ENCODE peak calls at places on chromosomes 12 and 14, in nine cellular contexts. One of them, this sample, is unnamed. For H3K27me3 and H3K9me3, the result is how much of the 10 kb centered on the place peaks cover.

GRCh38 chr12:91687052-91688017 is 458.3 kb downstream of the BTG1 start:
- DNase-seq in lower lobe of right lung: no peak
- DNase-seq in NT2/D1: no peak
- DNase-seq in right cardiac atrium: no peak
- DNase-seq in tibial artery: no peak
- DNase-seq in IMR-90: no peak
- DNase-seq in heart right ventricle: no peak
- DNase-seq in heart left ventricle: no peak
- DNase-seq in HCT116: peak
- DNase-seq in this sample: no peak

GRCh38 chr14:60723218-60724079 is 702 bp downstream of the SIX4 start:
- DNase-seq in lower lobe of right lung: peak
- DNase-seq in NT2/D1: no peak
- DNase-seq in right cardiac atrium: peak
- DNase-seq in tibial artery: peak
- DNase-seq in IMR-90: peak
- DNase-seq in heart right ventricle: peak
- DNase-seq in heart left ventricle: peak
- DNase-seq in HCT116: no peak
- DNase-seq in this sample: peak

GRCh38 chr14:56196274-56196673 is 78.1 kb downstream of the PELI2 start:
- DNase-seq in lower lobe of right lung: no peak
- DNase-seq in NT2/D1: no peak
- DNase-seq in right cardiac atrium: no peak
- DNase-seq in tibial artery: no peak
- DNase-seq in IMR-90: peak
- DNase-seq in heart right ventricle: no peak
- DNase-seq in heart left ventricle: no peak
- DNase-seq in HCT116: no peak
- DNase-seq in this sample: no peak

GRCh38 chr12:30826276-30826675 is 71.5 kb upstream of the CAPRIN2 start:
- DNase-seq in lower lobe of right lung: no peak
- DNase-seq in NT2/D1: no peak
- DNase-seq in right cardiac atrium: no peak
- DNase-seq in tibial artery: no peak
- DNase-seq in IMR-90: no peak
- DNase-seq in heart right ventricle: no peak
- DNase-seq in heart left ventricle: no peak
- DNase-seq in HCT116: no peak
- DNase-seq in this sample: no peak

GRCh38 chr14:72617391-72618011 is 276.4 kb downstream of the DPF3 start:
- DNase-seq in lower lobe of right lung: no peak
- DNase-seq in NT2/D1: no peak
- DNase-seq in right cardiac atrium: peak
- DNase-seq in tibial artery: no peak
- DNase-seq in IMR-90: no peak
- DNase-seq in heart right ventricle: peak
- DNase-seq in heart left ventricle: peak
- DNase-seq in HCT116: no peak
- DNase-seq in this sample: no peak

GRCh38 chr12:104056419-104056972 is 6.5 kb upstream of the GLT8D2 start:
- DNase-seq in lower lobe of right lung: no peak
- DNase-seq in NT2/D1: no peak
- DNase-seq in right cardiac atrium: no peak
- DNase-seq in tibial artery: no peak
- DNase-seq in IMR-90: peak
- DNase-seq in heart right ventricle: no peak
- DNase-seq in heart left ventricle: no peak
- DNase-seq in HCT116: no peak
- DNase-seq in this sample: no peak

GRCh38 chr14:88868558-88869159 is 44.2 kb downstream of the TTC8 start:
- DNase-seq in lower lobe of right lung: no peak
- DNase-seq in NT2/D1: no peak
- DNase-seq in right cardiac atrium: no peak
- DNase-seq in tibial artery: no peak
- DNase-seq in IMR-90: peak
- DNase-seq in heart right ventricle: no peak
- DNase-seq in heart left ventricle: no peak
- DNase-seq in HCT116: peak
- DNase-seq in this sample: no peak

GRCh38 chr14:99854831-99855230 is 61.6 kb downstream of the EML1 start:
- DNase-seq in lower lobe of right lung: no peak
- DNase-seq in NT2/D1: no peak
- DNase-seq in right cardiac atrium: no peak
- DNase-seq in tibial artery: no peak
- DNase-seq in IMR-90: no peak
- DNase-seq in heart right ventricle: no peak
- DNase-seq in heart left ventricle: no peak
- DNase-seq in HCT116: no peak
- DNase-seq in this sample: no peak

GRCh38 chr14:100982356-100982755 is 78.8 kb upstream of the RTL1 start:
- DNase-seq in lower lobe of right lung: no peak
- DNase-seq in NT2/D1: no peak
- DNase-seq in right cardiac atrium: no peak
- DNase-seq in tibial artery: no peak
- DNase-seq in IMR-90: no peak
- DNase-seq in heart right ventricle: no peak
- DNase-seq in heart left ventricle: no peak
- DNase-seq in HCT116: no peak
- DNase-seq in this sample: no peak

GRCh38 chr14:49405291-49405690 is 180.9 kb downstream of the RPS29 start:
- DNase-seq in lower lobe of right lung: no peak
- DNase-seq in NT2/D1: no peak
- DNase-seq in right cardiac atrium: no peak
- DNase-seq in tibial artery: no peak
- DNase-seq in IMR-90: peak
- DNase-seq in heart right ventricle: no peak
- DNase-seq in heart left ventricle: no peak
- DNase-seq in HCT116: no peak
- DNase-seq in this sample: peak

GRCh38 chr12:132651444-132652100 is 33.0 kb downstream of the P2RX2 start:
- DNase-seq in lower lobe of right lung: no peak
- DNase-seq in NT2/D1: no peak
- DNase-seq in right cardiac atrium: no peak
- DNase-seq in tibial artery: no peak
- DNase-seq in IMR-90: no peak
- DNase-seq in heart right ventricle: no peak
- DNase-seq in heart left ventricle: no peak
- DNase-seq in HCT116: no peak
- DNase-seq in this sample: no peak
- H3K4me3 ChIP-seq in lower lobe of right lung: no peak
- H3K4me3 ChIP-seq in NT2/D1: no peak
- H3K4me3 ChIP-seq in right cardiac atrium: no peak
- H3K4me3 ChIP-seq in tibial artery: no peak
- H3K4me3 ChIP-seq in IMR-90: no peak
- H3K4me3 ChIP-seq in heart right ventricle: no peak
- H3K4me3 ChIP-seq in heart left ventricle: no peak
- H3K4me3 ChIP-seq in HCT116: no peak
- H3K4me3 ChIP-seq in this sample: no peak

GRCh38 chr14:37447883-37448391 is 147.1 kb downstream of the FOXA1 start:
- DNase-seq in lower lobe of right lung: no peak
- DNase-seq in NT2/D1: no peak
- DNase-seq in right cardiac atrium: no peak
- DNase-seq in tibial artery: no peak
- DNase-seq in IMR-90: no peak
- DNase-seq in heart right ventricle: no peak
- DNase-seq in heart left ventricle: no peak
- DNase-seq in HCT116: no peak
- DNase-seq in this sample: no peak

GRCh38 chr14:37457334-37457733 is 137.7 kb downstream of the FOXA1 start:
- DNase-seq in lower lobe of right lung: no peak
- DNase-seq in NT2/D1: no peak
- DNase-seq in right cardiac atrium: no peak
- DNase-seq in tibial artery: no peak
- DNase-seq in IMR-90: no peak
- DNase-seq in heart right ventricle: no peak
- DNase-seq in heart left ventricle: no peak
- DNase-seq in HCT116: no peak
- DNase-seq in this sample: no peak

GRCh38 chr14:37453985-37454384 is 141.1 kb downstream of the FOXA1 start:
- DNase-seq in lower lobe of right lung: no peak
- DNase-seq in NT2/D1: no peak
- DNase-seq in right cardiac atrium: no peak
- DNase-seq in tibial artery: no peak
- DNase-seq in IMR-90: no peak
- DNase-seq in heart right ventricle: no peak
- DNase-seq in heart left ventricle: no peak
- DNase-seq in HCT116: no peak
- DNase-seq in this sample: no peak

DNA sequence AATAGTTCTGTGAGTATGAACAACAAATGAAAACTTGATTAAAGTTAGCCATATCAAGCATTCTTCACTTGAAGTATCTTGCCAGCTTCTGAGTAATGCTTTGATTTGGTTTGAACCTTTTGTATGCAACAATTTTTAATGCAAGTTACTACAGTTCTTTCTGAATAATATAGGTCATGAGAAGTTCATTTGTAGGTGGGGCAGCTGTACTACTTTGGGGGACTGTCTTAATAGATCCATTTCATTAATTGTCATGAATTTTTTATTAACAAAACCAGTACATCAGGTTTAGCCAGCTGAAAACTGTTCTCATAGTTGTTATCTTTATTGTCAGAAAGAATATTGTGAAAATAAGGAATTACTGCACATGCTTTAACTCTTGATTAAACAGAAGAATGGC is 142.7 kb downstream of the FOXA1 start:
- DNase-seq in lower lobe of right lung: no peak
- DNase-seq in NT2/D1: no peak
- DNase-seq in right cardiac atrium: no peak
- DNase-seq in tibial artery: no peak
- DNase-seq in IMR-90: no peak
- DNase-seq in heart right ventricle: no peak
- DNase-seq in heart left ventricle: no peak
- DNase-seq in HCT116: no peak
- DNase-seq in this sample: no peak
- H3K27me3 ChIP-seq in lower lobe of right lung: under half
- H3K27me3 ChIP-seq in NT2/D1: under half
- H3K27me3 ChIP-seq in right cardiac atrium: under half
- H3K27me3 ChIP-seq in tibial artery: under half
- H3K27me3 ChIP-seq in IMR-90: under half
- H3K27me3 ChIP-seq in heart right ventricle: under half
- H3K27me3 ChIP-seq in heart left ventricle: under half
- H3K27me3 ChIP-seq in HCT116: under half
- H3K27me3 ChIP-seq in this sample: under half

DNA sequence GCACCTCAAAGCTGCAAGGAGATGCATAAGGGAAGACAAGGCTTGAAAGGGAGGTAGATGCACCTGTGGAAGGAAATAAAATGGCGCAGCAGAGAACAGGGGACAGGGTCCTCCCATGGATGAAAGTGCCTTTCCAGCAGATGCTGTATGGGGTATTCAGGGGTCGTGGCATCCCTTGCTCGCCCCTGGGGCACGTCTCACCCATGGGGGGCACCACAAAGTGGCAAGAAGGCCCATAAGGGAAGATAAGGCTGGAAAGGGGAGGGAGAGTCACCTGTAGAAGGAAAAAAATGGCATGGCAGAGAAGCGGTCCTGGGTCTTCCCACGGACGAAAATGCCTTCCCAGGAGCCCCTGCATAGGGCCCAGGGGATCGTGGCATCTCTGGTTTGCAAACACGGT is 265.1 kb downstream of the ALG10 start:
- DNase-seq in lower lobe of right lung: no peak
- DNase-seq in NT2/D1: no peak
- DNase-seq in right cardiac atrium: no peak
- DNase-seq in tibial artery: no peak
- DNase-seq in IMR-90: no peak
- DNase-seq in heart right ventricle: no peak
- DNase-seq in heart left ventricle: peak
- DNase-seq in HCT116: no peak
- DNase-seq in this sample: no peak
- H3K9me3 ChIP-seq in lower lobe of right lung: under half
- H3K9me3 ChIP-seq in NT2/D1: under half
- H3K9me3 ChIP-seq in right cardiac atrium: under half
- H3K9me3 ChIP-seq in tibial artery: under half
- H3K9me3 ChIP-seq in IMR-90: half or more
- H3K9me3 ChIP-seq in heart right ventricle: under half
- H3K9me3 ChIP-seq in heart left ventricle: under half
- H3K9me3 ChIP-seq in HCT116: under half
- H3K9me3 ChIP-seq in this sample: under half

GRCh38 chr14:64438181-64438839 is 27.0 kb upstream of the AKAP5 start:
- DNase-seq in lower lobe of right lung: no peak
- DNase-seq in NT2/D1: no peak
- DNase-seq in right cardiac atrium: no peak
- DNase-seq in tibial artery: no peak
- DNase-seq in IMR-90: peak
- DNase-seq in heart right ventricle: no peak
- DNase-seq in heart left ventricle: no peak
- DNase-seq in HCT116: peak
- DNase-seq in this sample: peak
- H3K4me3 ChIP-seq in lower lobe of right lung: no peak
- H3K4me3 ChIP-seq in NT2/D1: no peak
- H3K4me3 ChIP-seq in right cardiac atrium: no peak
- H3K4me3 ChIP-seq in tibial artery: no peak
- H3K4me3 ChIP-seq in IMR-90: no peak
- H3K4me3 ChIP-seq in heart right ventricle: no peak
- H3K4me3 ChIP-seq in heart left ventricle: no peak
- H3K4me3 ChIP-seq in HCT116: peak
- H3K4me3 ChIP-seq in this sample: no peak

DNA sequence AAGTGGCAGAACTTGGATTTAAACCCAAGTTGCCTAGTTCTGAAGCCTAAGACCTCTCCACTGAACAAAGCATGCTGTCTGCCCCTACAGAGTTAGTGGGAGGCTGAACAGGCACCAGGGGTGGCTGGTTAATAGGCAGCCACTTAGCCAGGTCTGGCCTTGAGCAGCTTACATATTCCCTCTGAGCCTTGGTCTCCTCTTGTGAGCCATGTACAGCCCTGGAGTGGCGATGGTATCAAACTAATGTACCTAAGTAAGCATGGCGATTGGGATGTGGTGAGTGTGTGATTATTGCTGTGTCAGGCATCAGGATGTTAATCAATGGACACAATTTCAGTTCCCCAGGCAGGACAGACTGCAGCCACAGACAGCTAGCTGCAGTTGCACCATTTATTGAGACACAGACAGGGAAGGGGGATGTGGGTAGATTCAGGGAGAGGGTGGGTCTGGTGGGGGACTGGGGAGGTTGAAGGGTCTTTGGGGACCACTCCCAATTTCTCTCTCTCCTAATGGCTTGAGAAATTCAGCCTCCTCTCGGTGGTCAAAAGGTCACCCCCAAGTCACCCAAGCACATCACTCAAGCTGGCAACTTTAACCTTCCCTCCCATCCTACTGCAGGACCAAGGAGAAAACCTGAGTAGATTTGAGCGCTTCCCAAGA is 7.3 kb upstream of the KRT4 start:
- DNase-seq in lower lobe of right lung: no peak
- DNase-seq in NT2/D1: no peak
- DNase-seq in right cardiac atrium: no peak
- DNase-seq in tibial artery: no peak
- DNase-seq in IMR-90: no peak
- DNase-seq in heart right ventricle: no peak
- DNase-seq in heart left ventricle: no peak
- DNase-seq in HCT116: no peak
- DNase-seq in this sample: no peak
- H3K27me3 ChIP-seq in lower lobe of right lung: half or more
- H3K27me3 ChIP-seq in NT2/D1: under half
- H3K27me3 ChIP-seq in right cardiac atrium: under half
- H3K27me3 ChIP-seq in tibial artery: under half
- H3K27me3 ChIP-seq in IMR-90: under half
- H3K27me3 ChIP-seq in heart right ventricle: under half
- H3K27me3 ChIP-seq in heart left ventricle: under half
- H3K27me3 ChIP-seq in HCT116: under half
- H3K27me3 ChIP-seq in this sample: under half

GRCh38 chr12:130493951-130494350 is 156.3 kb downstream of the PIWIL1 start:
- DNase-seq in lower lobe of right lung: no peak
- DNase-seq in NT2/D1: no peak
- DNase-seq in right cardiac atrium: no peak
- DNase-seq in tibial artery: no peak
- DNase-seq in IMR-90: no peak
- DNase-seq in heart right ventricle: no peak
- DNase-seq in heart left ventricle: no peak
- DNase-seq in HCT116: no peak
- DNase-seq in this sample: no peak
- H3K9me3 ChIP-seq in lower lobe of right lung: under half
- H3K9me3 ChIP-seq in NT2/D1: under half
- H3K9me3 ChIP-seq in right cardiac atrium: under half
- H3K9me3 ChIP-seq in tibial artery: under half
- H3K9me3 ChIP-seq in IMR-90: under half
- H3K9me3 ChIP-seq in heart right ventricle: under half
- H3K9me3 ChIP-seq in heart left ventricle: under half
- H3K9me3 ChIP-seq in HCT116: under half
- H3K9me3 ChIP-seq in this sample: under half